ENCODE peak calls at places on chromosome X, in nine cellular contexts. One of them, this sample, is unnamed.

GRCh38 chrX:14026121-14026520 is 3.6 kb downstream of the GEMIN8 start:
- DNase-seq in HCT116: no peak
- DNase-seq in head of caudate nucleus: peak; percentile 84
- DNase-seq in upper lobe of right lung: no peak
- DNase-seq in A172: no peak
- DNase-seq in stromal cell of bone marrow: no peak
- DNase-seq in natural killer cell: no peak
- DNase-seq in occipital lobe: peak; percentile 38
- DNase-seq in progenitor cell of endocrine pancreas: no peak
- DNase-seq in this sample: peak; percentile 7

GRCh38 chrX:40084471-40084870 is 13.3 kb downstream of the BCOR start:
- DNase-seq in natural killer cell: no peak
- DNase-seq in stromal cell of bone marrow: no peak
- DNase-seq in head of caudate nucleus: no peak
- DNase-seq in occipital lobe: no peak
- DNase-seq in HCT116: no peak
- DNase-seq in upper lobe of right lung: no peak
- DNase-seq in A172: no peak
- DNase-seq in progenitor cell of endocrine pancreas: no peak
- DNase-seq in this sample: no peak

GRCh38 chrX:87391742-87392141 is 125.9 kb upstream of the KLHL4 start:
- DNase-seq in A172: no peak
- DNase-seq in upper lobe of right lung: no peak
- DNase-seq in stromal cell of bone marrow: no peak
- DNase-seq in HCT116: no peak
- DNase-seq in head of caudate nucleus: no peak
- DNase-seq in natural killer cell: no peak
- DNase-seq in occipital lobe: no peak
- DNase-seq in progenitor cell of endocrine pancreas: no peak
- DNase-seq in this sample: no peak

GRCh38 chrX:34350552-34350951 is 218.4 kb upstream of the FAM47A start:
- DNase-seq in upper lobe of right lung: no peak
- DNase-seq in natural killer cell: no peak
- DNase-seq in progenitor cell of endocrine pancreas: no peak
- DNase-seq in stromal cell of bone marrow: no peak
- DNase-seq in HCT116: no peak
- DNase-seq in head of caudate nucleus: no peak
- DNase-seq in A172: no peak
- DNase-seq in occipital lobe: no peak
- DNase-seq in this sample: no peak

GRCh38 chrX:2552621-2553297 is 52.0 kb upstream of the DHRSX start:
- DNase-seq in A172: peak; percentile 90
- DNase-seq in occipital lobe: no peak
- DNase-seq in stromal cell of bone marrow: peak; percentile 75
- DNase-seq in HCT116: no peak
- DNase-seq in upper lobe of right lung: no peak
- DNase-seq in natural killer cell: no peak
- DNase-seq in progenitor cell of endocrine pancreas: no peak
- DNase-seq in head of caudate nucleus: no peak
- DNase-seq in this sample: no peak

GRCh38 chrX:133670394-133670793 is 255.1 kb upstream of the GPC4 start:
- DNase-seq in HCT116: peak; percentile 12
- DNase-seq in progenitor cell of endocrine pancreas: no peak
- DNase-seq in upper lobe of right lung: no peak
- DNase-seq in occipital lobe: no peak
- DNase-seq in A172: peak; percentile 6
- DNase-seq in natural killer cell: no peak
- DNase-seq in stromal cell of bone marrow: peak; percentile 18
- DNase-seq in head of caudate nucleus: no peak
- DNase-seq in this sample: no peak

GRCh38 chrX:150438165-150438564 is 75.0 kb downstream of the MAMLD1 start:
- DNase-seq in A172: no peak
- DNase-seq in progenitor cell of endocrine pancreas: no peak
- DNase-seq in natural killer cell: no peak
- DNase-seq in occipital lobe: no peak
- DNase-seq in upper lobe of right lung: no peak
- DNase-seq in HCT116: no peak
- DNase-seq in stromal cell of bone marrow: peak; percentile 49
- DNase-seq in head of caudate nucleus: no peak
- DNase-seq in this sample: no peak

GRCh38 chrX:155086202-155086840 is 15.0 kb downstream of the BRCC3 start:
- DNase-seq in A172: peak; percentile 42
- DNase-seq in HCT116: peak; percentile 31
- DNase-seq in stromal cell of bone marrow: no peak
- DNase-seq in occipital lobe: no peak
- DNase-seq in natural killer cell: peak; percentile 17
- DNase-seq in upper lobe of right lung: no peak
- DNase-seq in head of caudate nucleus: no peak
- DNase-seq in progenitor cell of endocrine pancreas: no peak
- DNase-seq in this sample: no peak

GRCh38 chrX:41452972-41453371 is 5.8 kb downstream of the NYX start:
- DNase-seq in progenitor cell of endocrine pancreas: no peak
- DNase-seq in upper lobe of right lung: no peak
- DNase-seq in head of caudate nucleus: no peak
- DNase-seq in HCT116: no peak
- DNase-seq in stromal cell of bone marrow: no peak
- DNase-seq in A172: peak; percentile 14
- DNase-seq in occipital lobe: no peak
- DNase-seq in natural killer cell: no peak
- DNase-seq in this sample: peak; percentile 20

GRCh38 chrX:28158019-28158777 is 176.9 kb upstream of the DCAF8L1 start:
- DNase-seq in progenitor cell of endocrine pancreas: no peak
- DNase-seq in HCT116: no peak
- DNase-seq in occipital lobe: no peak
- DNase-seq in upper lobe of right lung: no peak
- DNase-seq in natural killer cell: no peak
- DNase-seq in head of caudate nucleus: no peak
- DNase-seq in A172: no peak
- DNase-seq in stromal cell of bone marrow: no peak
- DNase-seq in this sample: no peak

GRCh38 chrX:97050413-97050812 is 166.7 kb downstream of the RPA4 start:
- DNase-seq in HCT116: no peak
- DNase-seq in head of caudate nucleus: no peak
- DNase-seq in progenitor cell of endocrine pancreas: no peak
- DNase-seq in stromal cell of bone marrow: no peak
- DNase-seq in natural killer cell: no peak
- DNase-seq in upper lobe of right lung: no peak
- DNase-seq in occipital lobe: no peak
- DNase-seq in A172: no peak
- DNase-seq in this sample: no peak

GRCh38 chrX:83469551-83469950 is 38.5 kb upstream of the POU3F4 start:
- DNase-seq in progenitor cell of endocrine pancreas: no peak
- DNase-seq in HCT116: no peak
- DNase-seq in stromal cell of bone marrow: no peak
- DNase-seq in occipital lobe: no peak
- DNase-seq in head of caudate nucleus: peak; percentile 13
- DNase-seq in upper lobe of right lung: no peak
- DNase-seq in natural killer cell: no peak
- DNase-seq in A172: no peak
- DNase-seq in this sample: peak; percentile 15

GRCh38 chrX:119236599-119237525 is 777 bp downstream of the PGRMC1 start:
- DNase-seq in stromal cell of bone marrow: peak; percentile 28
- DNase-seq in upper lobe of right lung: peak; percentile 54
- DNase-seq in occipital lobe: peak; percentile 6
- DNase-seq in head of caudate nucleus: peak; percentile 45
- DNase-seq in A172: no peak
- DNase-seq in HCT116: no peak
- DNase-seq in natural killer cell: no peak
- DNase-seq in progenitor cell of endocrine pancreas: peak; percentile 15
- DNase-seq in this sample: peak; percentile 46

GRCh38 chrX:9184231-9184630 is 150.3 kb upstream of the FAM9B start:
- DNase-seq in HCT116: no peak
- DNase-seq in progenitor cell of endocrine pancreas: no peak
- DNase-seq in natural killer cell: no peak
- DNase-seq in upper lobe of right lung: no peak
- DNase-seq in head of caudate nucleus: no peak
- DNase-seq in A172: no peak
- DNase-seq in stromal cell of bone marrow: no peak
- DNase-seq in occipital lobe: no peak
- DNase-seq in this sample: no peak

GRCh38 chrX:68697465-68698125 is 50.1 kb downstream of the STARD8 start:
- DNase-seq in head of caudate nucleus: no peak
- DNase-seq in occipital lobe: no peak
- DNase-seq in stromal cell of bone marrow: no peak
- DNase-seq in upper lobe of right lung: no peak
- DNase-seq in progenitor cell of endocrine pancreas: no peak
- DNase-seq in HCT116: no peak
- DNase-seq in A172: no peak
- DNase-seq in natural killer cell: no peak
- DNase-seq in this sample: no peak

GRCh38 chrX:120774611-120775010 is 101.1 kb downstream of the CT47B1 start:
- DNase-seq in progenitor cell of endocrine pancreas: no peak
- DNase-seq in HCT116: no peak
- DNase-seq in stromal cell of bone marrow: no peak
- DNase-seq in upper lobe of right lung: no peak
- DNase-seq in occipital lobe: no peak
- DNase-seq in natural killer cell: no peak
- DNase-seq in A172: no peak
- DNase-seq in head of caudate nucleus: no peak
- DNase-seq in this sample: no peak

GRCh38 chrX:17397074-17397473 is 22.1 kb downstream of the NHS start:
- DNase-seq in A172: peak; percentile 59
- DNase-seq in progenitor cell of endocrine pancreas: no peak
- DNase-seq in occipital lobe: no peak
- DNase-seq in natural killer cell: no peak
- DNase-seq in head of caudate nucleus: no peak
- DNase-seq in stromal cell of bone marrow: no peak
- DNase-seq in upper lobe of right lung: no peak
- DNase-seq in HCT116: no peak
- DNase-seq in this sample: no peak

GRCh38 chrX:118528089-118528753 is 32.6 kb downstream of the DOCK11 start:
- DNase-seq in natural killer cell: peak; percentile 31
- DNase-seq in occipital lobe: no peak
- DNase-seq in head of caudate nucleus: no peak
- DNase-seq in A172: no peak
- DNase-seq in stromal cell of bone marrow: no peak
- DNase-seq in upper lobe of right lung: peak; percentile 56
- DNase-seq in progenitor cell of endocrine pancreas: no peak
- DNase-seq in HCT116: no peak
- DNase-seq in this sample: no peak

GRCh38 chrX:68018248-68019203 is 414.8 kb downstream of the OPHN1 start:
- DNase-seq in occipital lobe: no peak
- DNase-seq in head of caudate nucleus: no peak
- DNase-seq in HCT116: peak; percentile 10
- DNase-seq in progenitor cell of endocrine pancreas: no peak
- DNase-seq in natural killer cell: no peak
- DNase-seq in upper lobe of right lung: no peak
- DNase-seq in stromal cell of bone marrow: no peak
- DNase-seq in A172: no peak
- DNase-seq in this sample: no peak

GRCh38 chrX:103464774-103465117 is 54.5 kb downstream of the RAB40A start:
- DNase-seq in occipital lobe: peak; percentile 22
- DNase-seq in upper lobe of right lung: peak; percentile 57
- DNase-seq in HCT116: peak; percentile 21
- DNase-seq in natural killer cell: peak; percentile 49
- DNase-seq in progenitor cell of endocrine pancreas: peak; percentile 54
- DNase-seq in stromal cell of bone marrow: peak; percentile 45
- DNase-seq in head of caudate nucleus: peak; percentile 69
- DNase-seq in A172: peak; percentile 29
- DNase-seq in this sample: peak; percentile 59

GRCh38 chrX:35733879-35734278 is 64.3 kb upstream of the MAGEB16 start:
- DNase-seq in upper lobe of right lung: no peak
- DNase-seq in HCT116: no peak
- DNase-seq in natural killer cell: no peak
- DNase-seq in stromal cell of bone marrow: no peak
- DNase-seq in progenitor cell of endocrine pancreas: no peak
- DNase-seq in occipital lobe: no peak
- DNase-seq in head of caudate nucleus: no peak
- DNase-seq in A172: no peak
- DNase-seq in this sample: no peak

GRCh38 chrX:47854474-47854873 is 17.8 kb downstream of the ZNF81 start:
- DNase-seq in A172: no peak
- DNase-seq in upper lobe of right lung: no peak
- DNase-seq in stromal cell of bone marrow: no peak
- DNase-seq in natural killer cell: no peak
- DNase-seq in occipital lobe: no peak
- DNase-seq in head of caudate nucleus: peak; percentile 34
- DNase-seq in progenitor cell of endocrine pancreas: no peak
- DNase-seq in HCT116: no peak
- DNase-seq in this sample: no peak

GRCh38 chrX:29225670-29226069 is 638.4 kb downstream of the IL1RAPL1 start:
- DNase-seq in occipital lobe: no peak
- DNase-seq in natural killer cell: no peak
- DNase-seq in progenitor cell of endocrine pancreas: no peak
- DNase-seq in upper lobe of right lung: no peak
- DNase-seq in stromal cell of bone marrow: no peak
- DNase-seq in A172: peak; percentile 4
- DNase-seq in HCT116: no peak
- DNase-seq in head of caudate nucleus: no peak
- DNase-seq in this sample: no peak

GRCh38 chrX:48574270-48575266 is at the start of gene RBM3:
- DNase-seq in natural killer cell: peak; percentile 80
- DNase-seq in HCT116: peak; percentile 77
- DNase-seq in occipital lobe: peak; percentile 84
- DNase-seq in A172: peak; percentile 91
- DNase-seq in progenitor cell of endocrine pancreas: peak; percentile 66
- DNase-seq in stromal cell of bone marrow: peak; percentile 84
- DNase-seq in head of caudate nucleus: peak; percentile 91
- DNase-seq in upper lobe of right lung: peak; percentile 96
- DNase-seq in this sample: peak; percentile 88